ENCODE peak calls at places on chromosomes 4 and X, in four cellular contexts. R is HL-60; P is naive thymus-derived CD4-positive, alpha-beta T cell; C is EL. Y is an unnamed sample.

GRCh38 chr4:7753271-7753670 is 186.4 kb downstream of the AFAP1 start:
- DNase-seq in R (no peak), P (no peak), C (no peak), Y (no peak)

GRCh38 chr4:6470502-6471302 is 1.7 kb downstream of the PPP2R2C start:
- DNase-seq in R (no peak), P (no peak), C (peak), Y (peak)

GRCh38 chr4:183492791-183493221 is 12.1 kb upstream of the ING2 start:
- DNase-seq in R (no peak), P (no peak), C (peak), Y (no peak)

GRCh38 chrX:107565005-107565404 is 63.3 kb upstream of the PRPS1 start:
- DNase-seq in R (no peak), P (no peak), C (no peak), Y (no peak)

GRCh38 chr4:32219306-32220075 is 1499.3 kb downstream of the PCDH7 start:
- DNase-seq in R (no peak), P (no peak), C (no peak), Y (no peak)

GRCh38 chr4:124322234-124322831 is 390.2 kb downstream of the ANKRD50 start:
- DNase-seq in R (no peak), P (no peak), C (peak), Y (no peak)

GRCh38 chr4:47372561-47372960 is 90.9 kb downstream of the COMMD8 start:
- DNase-seq in R (peak), P (no peak), C (peak), Y (no peak)

GRCh38 chr4:113673450-113673849 is 88.1 kb downstream of the CAMK2D start:
- DNase-seq in R (no peak), P (no peak), C (peak), Y (no peak)

GRCh38 chr4:3822230-3822947 is 56.2 kb downstream of the ADRA2C start:
- DNase-seq in R (no peak), P (no peak), C (no peak), Y (no peak)

GRCh38 chr4:71607780-71608673 is 175.9 kb downstream of the GC start:
- DNase-seq in R (no peak), P (no peak), C (peak), Y (no peak)

GRCh38 chrX:40471965-40472648 is 108.7 kb upstream of the ATP6AP2 start:
- DNase-seq in R (no peak), P (no peak), C (peak), Y (peak)

GRCh38 chr4:40309250-40309774 is 25.8 kb upstream of the CHRNA9 start:
- DNase-seq in R (peak), P (peak), C (peak), Y (no peak)

GRCh38 chr4:145440292-145441007 is 41.2 kb upstream of the SMAD1 start:
- DNase-seq in R (no peak), P (no peak), C (no peak), Y (no peak)

GRCh38 chr4:21656832-21657231 is 291.7 kb downstream of the KCNIP4 start:
- DNase-seq in R (no peak), P (no peak), C (peak), Y (no peak)

GRCh38 chr4:183422962-183423653 is 21.3 kb upstream of the CDKN2AIP start:
- DNase-seq in R (no peak), P (no peak), C (peak), Y (no peak)

GRCh38 chrX:50067435-50068292 is 133.1 kb downstream of the AKAP4 start:
- DNase-seq in R (no peak), P (no peak), C (peak), Y (no peak)

GRCh38 chr4:158895797-158896442 is 127.1 kb downstream of the FNIP2 start:
- DNase-seq in R (no peak), P (no peak), C (peak), Y (peak)

GRCh38 chr4:164023214-164023613 is 528.7 kb downstream of the TMA16 start:
- DNase-seq in R (no peak), P (no peak), C (no peak), Y (no peak)

GRCh38 chr4:88017516-88018302 is 10.3 kb downstream of the PKD2 start:
- DNase-seq in R (no peak), P (no peak), C (peak), Y (no peak)

GRCh38 chr4:148787831-148788477 is 345.7 kb upstream of the NR3C2 start:
- DNase-seq in R (no peak), P (no peak), C (no peak), Y (no peak)

GRCh38 chr4:123785515-123785914 is 388.9 kb downstream of the SPRY1 start:
- DNase-seq in R (no peak), P (no peak), C (peak), Y (no peak)

GRCh38 chrX:66022742-66023725 is 16.8 kb downstream of the VSIG4 start:
- DNase-seq in R (no peak), P (no peak), C (peak), Y (no peak)